ENCODE peak calls at places on chromosomes 12 and 14, in eight cellular contexts. X is RPMI7951; E is transverse colon; K is CD8-positive, alpha-beta T cell; L is pons; M is DMS153; D is substantia nigra; T is hippocampal formation. G is an unnamed sample.

GRCh38 chr12:85955127-85955526 is 81.0 kb downstream of the NTS start:
- DNase-seq in X (no peak), E (no peak), K (no peak), L (no peak), M (no peak), D (no peak), T (no peak), G (no peak)

GRCh38 chr12:62933220-62933870 is 1.6 kb downstream of the PPM1H start:
- DNase-seq in X (no peak), E (peak), K (no peak), L (peak), M (peak), D (peak), T (peak), G (no peak)

GRCh38 chr12:118103601-118104382 is at the start of gene VSIG10:
- DNase-seq in X (peak), E (peak), K (peak), L (no peak), M (peak), D (peak), T (peak), G (peak)

GRCh38 chr12:8577879-8578278 is 34.8 kb downstream of the AICDA start:
- DNase-seq in X (no peak), E (no peak), K (no peak), L (no peak), M (no peak), D (no peak), T (no peak), G (no peak)

GRCh38 chr12:65335021-65335714 is 56.7 kb downstream of the MSRB3 start:
- DNase-seq in X (peak), E (no peak), K (no peak), L (no peak), M (no peak), D (no peak), T (no peak), G (no peak)

GRCh38 chr14:100138082-100138787 is 21.2 kb downstream of the DEGS2 start:
- DNase-seq in X (no peak), E (peak), K (no peak), L (no peak), M (no peak), D (no peak), T (no peak), G (no peak)

GRCh38 chr14:95432152-95433093 is 84.0 kb downstream of the SYNE3 start:
- DNase-seq in X (no peak), E (peak), K (no peak), L (peak), M (no peak), D (no peak), T (peak), G (no peak)

GRCh38 chr12:114729731-114730130 is 45.8 kb upstream of the TBX3 start:
- DNase-seq in X (peak), E (no peak), K (no peak), L (no peak), M (no peak), D (no peak), T (no peak), G (no peak)

GRCh38 chr14:91227183-91227628 is 17.3 kb downstream of the GPR68 start:
- DNase-seq in X (no peak), E (no peak), K (no peak), L (no peak), M (no peak), D (no peak), T (no peak), G (peak)

GRCh38 chr12:92971869-92972524 is 42.9 kb upstream of the EEA1 start:
- DNase-seq in X (peak), E (no peak), K (no peak), L (no peak), M (no peak), D (no peak), T (no peak), G (no peak)

GRCh38 chr14:94388027-94388895 is at the start of gene SERPINA1:
- DNase-seq in X (no peak), E (no peak), K (no peak), L (no peak), M (no peak), D (no peak), T (no peak), G (no peak)

GRCh38 chr12:114580306-114580705 is 103.7 kb downstream of the TBX3 start:
- DNase-seq in X (no peak), E (no peak), K (no peak), L (no peak), M (peak), D (no peak), T (no peak), G (no peak)

GRCh38 chr12:51773145-51773869 is 75.2 kb downstream of the FIGNL2 start:
- DNase-seq in X (peak), E (no peak), K (no peak), L (no peak), M (no peak), D (no peak), T (no peak), G (no peak)

GRCh38 chr14:31990959-31991541 is 86.1 kb upstream of the ARHGAP5 start:
- DNase-seq in X (peak), E (no peak), K (no peak), L (peak), M (no peak), D (no peak), T (no peak), G (no peak)

GRCh38 chr14:92717571-92718042 is 30.8 kb downstream of the LGMN start:
- DNase-seq in X (no peak), E (no peak), K (no peak), L (no peak), M (no peak), D (no peak), T (no peak), G (no peak)

GRCh38 chr12:120094485-120094884 is 22.1 kb downstream of the RAB35 start:
- DNase-seq in X (no peak), E (no peak), K (no peak), L (no peak), M (no peak), D (no peak), T (peak), G (no peak)

GRCh38 chr14:61077946-61078738 is 97.1 kb downstream of the SLC38A6 start:
- DNase-seq in X (no peak), E (no peak), K (no peak), L (no peak), M (no peak), D (no peak), T (no peak), G (no peak)

GRCh38 chr12:107610030-107610859 is 75.4 kb upstream of the PWP1 start:
- DNase-seq in X (peak), E (no peak), K (no peak), L (no peak), M (no peak), D (no peak), T (no peak), G (no peak)

GRCh38 chr12:126069549-126070165 is 1004.4 kb downstream of the AACS start:
- DNase-seq in X (peak), E (peak), K (peak), L (no peak), M (peak), D (no peak), T (no peak), G (no peak)

GRCh38 chr12:76270657-76271358 is 77.4 kb downstream of the BBS10 start:
- DNase-seq in X (peak), E (no peak), K (no peak), L (no peak), M (no peak), D (no peak), T (no peak), G (no peak)

GRCh38 chr12:68405292-68405900 is 73.2 kb upstream of the MDM1 start:
- DNase-seq in X (no peak), E (no peak), K (no peak), L (no peak), M (peak), D (no peak), T (no peak), G (no peak)

GRCh38 chr12:22856120-22856699 is 231.2 kb downstream of the ETNK1 start:
- DNase-seq in X (peak), E (no peak), K (no peak), L (peak), M (peak), D (no peak), T (no peak), G (no peak)

GRCh38 chr14:32620724-32621123 is 291.6 kb downstream of the AKAP6 start:
- DNase-seq in X (peak), E (no peak), K (no peak), L (no peak), M (no peak), D (no peak), T (no peak), G (no peak)

GRCh38 chr14:62443796-62444195 is 601.5 kb downstream of the KCNH5 start:
- DNase-seq in X (peak), E (no peak), K (no peak), L (no peak), M (no peak), D (no peak), T (no peak), G (no peak)

GRCh38 chr14:100022772-100023451 is 42.3 kb upstream of the EVL start:
- DNase-seq in X (peak), E (no peak), K (no peak), L (no peak), M (peak), D (no peak), T (no peak), G (no peak)

GRCh38 chr14:39107624-39108023 is 4.6 kb upstream of the SEC23A start:
- DNase-seq in X (peak), E (no peak), K (no peak), L (peak), M (no peak), D (no peak), T (no peak), G (peak)

GRCh38 chr12:101793401-101793800 is 37.4 kb downstream of the GNPTAB start:
- DNase-seq in X (peak), E (no peak), K (no peak), L (no peak), M (no peak), D (no peak), T (no peak), G (no peak)

GRCh38 chr12:117497407-117497806 is 136.0 kb upstream of the NOS1 start:
- DNase-seq in X (no peak), E (no peak), K (no peak), L (no peak), M (no peak), D (no peak), T (no peak), G (no peak)

GRCh38 chr12:18400186-18400585 is 138.9 kb downstream of the PIK3C2G start:
- DNase-seq in X (peak), E (no peak), K (no peak), L (peak), M (no peak), D (no peak), T (no peak), G (no peak)

GRCh38 chr14:86462193-86462592 is 932.2 kb downstream of the FLRT2 start:
- DNase-seq in X (no peak), E (no peak), K (no peak), L (no peak), M (no peak), D (no peak), T (no peak), G (no peak)

GRCh38 chr14:91317381-91318313 is 73.1 kb upstream of the GPR68 start:
- DNase-seq in X (peak), E (peak), K (peak), L (no peak), M (no peak), D (no peak), T (no peak), G (peak)

GRCh38 chr12:108772247-108772646 is 40.9 kb upstream of the CORO1C start:
- DNase-seq in X (no peak), E (peak), K (no peak), L (no peak), M (peak), D (no peak), T (no peak), G (no peak)